ENCODE peak calls at places on chromosomes 2 and 18, in six cellular contexts. One of them, this sample, is unnamed.
A peak's percentile ranks its signal among the peaks of the same experiment; 100 is the strongest.

GRCh38 chr2:1140389-1141003 is 189.8 kb downstream of the SNTG2 start:
- DNase-seq in NCI-H524: no peak
- DNase-seq in G401: peak; percentile 1
- DNase-seq in foreskin fibroblast: no peak
- DNase-seq in AG10803: no peak
- DNase-seq in brain pericyte: no peak
- DNase-seq in this sample: peak; percentile 17

GRCh38 chr2:238883315-238884004 is 35.6 kb downstream of the TWIST2 start:
- DNase-seq in AG10803: peak; percentile 95
- DNase-seq in foreskin fibroblast: peak; percentile 87
- DNase-seq in brain pericyte: no peak
- DNase-seq in G401: no peak
- DNase-seq in NCI-H524: no peak
- DNase-seq in this sample: no peak

GRCh38 chr2:23380562-23381065 is 4.4 kb upstream of the KLHL29 start:
- DNase-seq in AG10803: no peak
- DNase-seq in G401: no peak
- DNase-seq in brain pericyte: no peak
- DNase-seq in NCI-H524: no peak
- DNase-seq in foreskin fibroblast: no peak
- DNase-seq in this sample: no peak

GRCh38 chr2:113700186-113700841 is 56.1 kb downstream of the SLC35F5 start:
- DNase-seq in foreskin fibroblast: no peak
- DNase-seq in NCI-H524: peak; percentile 80
- DNase-seq in brain pericyte: no peak
- DNase-seq in G401: no peak
- DNase-seq in AG10803: no peak
- DNase-seq in this sample: no peak

GRCh38 chr18:31950620-31951019 is 7.7 kb upstream of the TRAPPC8 start:
- DNase-seq in foreskin fibroblast: no peak
- DNase-seq in NCI-H524: no peak
- DNase-seq in AG10803: no peak
- DNase-seq in G401: no peak
- DNase-seq in brain pericyte: no peak
- DNase-seq in this sample: no peak

GRCh38 chr2:217685255-217685605 is 317.6 kb downstream of the TNS1 start:
- DNase-seq in NCI-H524: no peak
- DNase-seq in G401: no peak
- DNase-seq in brain pericyte: peak; percentile 61
- DNase-seq in foreskin fibroblast: peak; percentile 92
- DNase-seq in AG10803: peak; percentile 96
- DNase-seq in this sample: no peak

GRCh38 chr2:207337234-207338219 is 171.8 kb upstream of the KLF7 start:
- DNase-seq in foreskin fibroblast: no peak
- DNase-seq in AG10803: no peak
- DNase-seq in brain pericyte: no peak
- DNase-seq in G401: peak; percentile 19
- DNase-seq in NCI-H524: no peak
- DNase-seq in this sample: no peak

GRCh38 chr2:168920504-168921157 is 19.5 kb downstream of the G6PC2 start:
- DNase-seq in G401: no peak
- DNase-seq in NCI-H524: no peak
- DNase-seq in AG10803: peak; percentile 21
- DNase-seq in brain pericyte: no peak
- DNase-seq in foreskin fibroblast: peak; percentile 59
- DNase-seq in this sample: peak; percentile 41

GRCh38 chr2:84958135-84959044 is 12.6 kb upstream of the KCMF1 start:
- DNase-seq in foreskin fibroblast: peak; percentile 90
- DNase-seq in AG10803: peak; percentile 93
- DNase-seq in brain pericyte: no peak
- DNase-seq in NCI-H524: no peak
- DNase-seq in G401: peak; percentile 76
- DNase-seq in this sample: no peak

GRCh38 chr18:75269696-75270095 is 59.1 kb downstream of the TSHZ1 start:
- DNase-seq in AG10803: no peak
- DNase-seq in NCI-H524: peak; percentile 40
- DNase-seq in brain pericyte: no peak
- DNase-seq in G401: no peak
- DNase-seq in foreskin fibroblast: no peak
- DNase-seq in this sample: no peak

GRCh38 chr2:10355471-10356458 is 53.1 kb downstream of the HPCAL1 start:
- DNase-seq in foreskin fibroblast: no peak
- DNase-seq in brain pericyte: no peak
- DNase-seq in NCI-H524: no peak
- DNase-seq in AG10803: no peak
- DNase-seq in G401: no peak
- DNase-seq in this sample: no peak

GRCh38 chr18:50138181-50139064 is 56.5 kb downstream of the MYO5B start:
- DNase-seq in NCI-H524: no peak
- DNase-seq in brain pericyte: no peak
- DNase-seq in AG10803: peak; percentile 7
- DNase-seq in foreskin fibroblast: no peak
- DNase-seq in G401: no peak
- DNase-seq in this sample: no peak

GRCh38 chr2:26772064-26773001 is 8.2 kb downstream of the SLC35F6 start:
- DNase-seq in AG10803: peak; percentile 77
- DNase-seq in brain pericyte: no peak
- DNase-seq in foreskin fibroblast: peak; percentile 95
- DNase-seq in G401: peak; percentile 92
- DNase-seq in NCI-H524: peak; percentile 97
- DNase-seq in this sample: no peak

GRCh38 chr2:23244656-23245055 is 140.3 kb upstream of the KLHL29 start:
- DNase-seq in brain pericyte: no peak
- DNase-seq in foreskin fibroblast: no peak
- DNase-seq in NCI-H524: no peak
- DNase-seq in AG10803: no peak
- DNase-seq in G401: no peak
- DNase-seq in this sample: no peak

GRCh38 chr2:170361359-170361936 is 183.5 kb downstream of the MYO3B start:
- DNase-seq in brain pericyte: no peak
- DNase-seq in foreskin fibroblast: peak; percentile 76
- DNase-seq in NCI-H524: peak; percentile 41
- DNase-seq in AG10803: peak; percentile 56
- DNase-seq in G401: peak; percentile 57
- DNase-seq in this sample: peak; percentile 30